ENCODE peak calls at places on chromosomes 11 and 22, in ten cellular contexts. B is anterior cingulate cortex; K is activated naive CD8-positive, alpha-beta T cell treated with anti-CD3 and anti-CD28 coated beads, Interleukin-2, amount 50 U/mL, for 24 hours; G is CD8-positive, alpha-beta T cell; X is EL; O is cardiac septum; E is AG08395; U is glutamatergic neuron; Q is NCI-H1417; P is OCI-M1. L is an unnamed sample.

GRCh38 chr22:48236261-48236660 is 1473.8 kb downstream of the TBC1D22A start:
- DNase-seq in E (no peak), K (no peak), O (no peak), B (no peak), U (no peak), X (no peak), G (no peak), P (no peak), Q (no peak), L (no peak)

GRCh38 chr11:20156876-20157613 is 3.2 kb downstream of the DBX1 start:
- DNase-seq in P (no peak), B (no peak), K (no peak), E (no peak), O (no peak), X (no peak), Q (no peak), U (peak; percentile 31), G (peak; percentile 54), L (peak; percentile 39)

GRCh38 chr11:106624377-106624776 is 393.9 kb downstream of the GUCY1A2 start:
- DNase-seq in Q (peak; percentile 54), B (no peak), K (no peak), E (no peak), G (no peak), U (no peak), P (no peak), O (no peak), X (no peak), L (no peak)

GRCh38 chr22:36356708-36357694 is 30.8 kb downstream of the MYH9 start:
- DNase-seq in G (peak; percentile 84), K (peak; percentile 47), U (no peak), P (no peak), B (no peak), O (no peak), Q (no peak), X (no peak), E (no peak), L (no peak)

GRCh38 chr11:92505689-92506088 is 281.1 kb downstream of the FAT3 start:
- DNase-seq in P (no peak), X (peak; percentile 66), E (no peak), O (no peak), Q (no peak), B (no peak), K (no peak), U (no peak), G (no peak), L (no peak)

GRCh38 chr11:45400594-45400993 is 114.5 kb upstream of the SYT13 start:
- DNase-seq in E (peak; percentile 64), K (no peak), P (no peak), U (no peak), X (peak; percentile 73), B (no peak), Q (no peak), O (peak; percentile 59), G (no peak), L (no peak)

GRCh38 chr11:90757851-90758494 is 535.1 kb upstream of the CHORDC1 start:
- DNase-seq in X (no peak), G (no peak), O (no peak), U (no peak), E (no peak), P (no peak), K (no peak), Q (peak; percentile 35), B (no peak), L (no peak)

GRCh38 chr11:104124979-104125378 is 39.0 kb downstream of the PDGFD start:
- DNase-seq in B (no peak), Q (no peak), U (no peak), K (no peak), P (no peak), O (no peak), X (no peak), E (no peak), G (no peak), L (peak; percentile 20)

GRCh38 chr11:6629892-6630631 is 10.8 kb upstream of the TPP1 start:
- DNase-seq in Q (no peak), X (no peak), G (no peak), K (no peak), P (no peak), E (no peak), B (no peak), O (peak; percentile 61), U (no peak), L (no peak)

GRCh38 chr11:45270946-45271345 is 15.2 kb downstream of the SYT13 start:
- DNase-seq in Q (peak; percentile 33), X (no peak), E (no peak), U (no peak), G (no peak), B (no peak), K (no peak), O (no peak), P (no peak), L (no peak)

GRCh38 chr22:17893900-17894299 is 119.6 kb upstream of the BID start:
- DNase-seq in X (no peak), K (no peak), G (no peak), E (no peak), U (no peak), O (no peak), P (no peak), B (no peak), Q (no peak), L (no peak)

GRCh38 chr11:119433369-119433749 is 10.4 kb upstream of the THY1 start:
- DNase-seq in E (peak; percentile 58), P (no peak), B (no peak), O (no peak), Q (no peak), G (no peak), U (no peak), X (peak; percentile 75), K (no peak), L (no peak)

GRCh38 chr11:119339581-119340334 is 925 bp downstream of the C1QTNF5 start:
- DNase-seq in O (peak; percentile 78), X (peak; percentile 64), Q (no peak), E (peak; percentile 81), K (peak; percentile 65), B (peak; percentile 39), G (peak; percentile 26), U (peak; percentile 89), P (peak; percentile 69), L (no peak)

GRCh38 chr11:93648168-93648567 is 13.3 kb upstream of the CEP295 start:
- DNase-seq in Q (peak; percentile 55), E (no peak), U (no peak), O (no peak), X (no peak), B (no peak), K (no peak), P (peak; percentile 47), G (no peak), L (peak; percentile 46)

GRCh38 chr11:34330653-34331052 is 27.2 kb downstream of the ABTB2 start:
- DNase-seq in U (no peak), P (no peak), O (no peak), Q (no peak), K (no peak), X (no peak), E (no peak), B (no peak), G (no peak), L (no peak)

GRCh38 chr11:68890490-68891231 is 13.0 kb downstream of the MRPL21 start:
- DNase-seq in P (no peak), G (no peak), O (peak; percentile 92), B (peak; percentile 70), K (no peak), X (peak; percentile 91), Q (peak; percentile 16), U (no peak), E (peak; percentile 95), L (no peak)

GRCh38 chr22:27749597-27750225 is 51.8 kb downstream of the MN1 start:
- DNase-seq in P (no peak), Q (no peak), O (peak; percentile 65), E (peak; percentile 55), U (peak; percentile 42), B (no peak), G (no peak), X (no peak), K (no peak), L (no peak)

GRCh38 chr22:39486951-39487825 is 14.9 kb upstream of the MIEF1 start:
- DNase-seq in B (no peak), E (no peak), Q (no peak), X (no peak), K (no peak), P (no peak), O (no peak), G (peak; percentile 5), U (no peak), L (no peak)

GRCh38 chr11:112396092-112396491 is 135.4 kb upstream of the PLET1 start:
- DNase-seq in K (no peak), P (no peak), E (no peak), X (no peak), O (no peak), G (no peak), U (no peak), Q (no peak), B (no peak), L (no peak)

GRCh38 chr11:116844722-116845121 is 7.3 kb upstream of the APOA1 start:
- DNase-seq in K (no peak), O (no peak), B (no peak), P (no peak), G (no peak), U (no peak), X (no peak), E (no peak), Q (no peak), L (no peak)

GRCh38 chr11:34501500-34501899 is 12.1 kb downstream of the ELF5 start:
- DNase-seq in P (peak; percentile 17), O (no peak), U (no peak), K (no peak), G (no peak), Q (no peak), X (peak; percentile 82), E (peak; percentile 94), B (no peak), L (peak; percentile 16)

GRCh38 chr22:49657275-49657973 is 170.2 kb downstream of the BRD1 start:
- DNase-seq in U (no peak), G (peak; percentile 78), P (peak; percentile 95), X (no peak), O (peak; percentile 89), Q (no peak), B (no peak), E (no peak), K (peak; percentile 77), L (peak; percentile 40)

GRCh38 chr22:47063071-47063509 is 300.6 kb downstream of the TBC1D22A start:
- DNase-seq in E (no peak), P (no peak), O (peak; percentile 70), B (no peak), G (no peak), X (no peak), Q (no peak), U (no peak), K (no peak), L (no peak)

GRCh38 chr22:28241637-28242290 is 322.7 kb upstream of the PITPNB start:
- DNase-seq in P (peak; percentile 64), E (no peak), U (no peak), X (no peak), K (no peak), O (no peak), B (no peak), Q (no peak), G (no peak), L (no peak)

GRCh38 chr22:42443240-42444059 is 11.2 kb upstream of the NFAM1 start:
- DNase-seq in G (no peak), Q (no peak), P (peak; percentile 38), X (no peak), U (no peak), E (no peak), O (no peak), B (no peak), K (no peak), L (no peak)

GRCh38 chr22:45317551-45318167 is 7.9 kb downstream of the FAM118A start:
- DNase-seq in P (no peak), Q (no peak), G (peak; percentile 81), E (peak; percentile 54), X (peak; percentile 20), O (no peak), U (peak; percentile 58), B (peak; percentile 6), K (no peak), L (no peak)

GRCh38 chr11:17314232-17314547 is 37.4 kb upstream of the NCR3LG1 start:
- DNase-seq in E (peak; percentile 65), U (no peak), O (no peak), K (no peak), Q (no peak), B (no peak), P (no peak), G (no peak), X (peak; percentile 78), L (no peak)

GRCh38 chr11:67400942-67401494 is 640 bp downstream of the PPP1CA start:
- DNase-seq in B (no peak), K (peak; percentile 40), X (no peak), Q (no peak), E (no peak), U (no peak), O (no peak), P (no peak), G (peak; percentile 49), L (no peak)

L was measured in GM12865.